ENCODE peak calls at places on chromosomes 12 and 14, in seven cellular contexts. One of them, this sample, is unnamed.

GRCh38 chr12:110937104-110937641 is 16.8 kb upstream of the MYL2 start:
- DNase-seq in fibroblast of mammary gland: peak; percentile 39
- DNase-seq in mesothelial cell of epicardium: peak; percentile 85
- DNase-seq in retinal pigment epithelial cell: no peak
- DNase-seq in AG10803: peak; percentile 17
- DNase-seq in cardiac fibroblast: peak; percentile 42
- DNase-seq in brain microvascular endothelial cell: peak; percentile 16
- DNase-seq in this sample: no peak

GRCh38 chr12:94200695-94201094 is 52.3 kb downstream of the PLXNC1 start:
- DNase-seq in fibroblast of mammary gland: no peak
- DNase-seq in mesothelial cell of epicardium: no peak
- DNase-seq in retinal pigment epithelial cell: no peak
- DNase-seq in AG10803: no peak
- DNase-seq in cardiac fibroblast: no peak
- DNase-seq in brain microvascular endothelial cell: no peak
- DNase-seq in this sample: no peak

GRCh38 chr12:66716522-66716921 is 37.6 kb upstream of the GRIP1 start:
- DNase-seq in fibroblast of mammary gland: no peak
- DNase-seq in mesothelial cell of epicardium: no peak
- DNase-seq in retinal pigment epithelial cell: no peak
- DNase-seq in AG10803: no peak
- DNase-seq in cardiac fibroblast: no peak
- DNase-seq in brain microvascular endothelial cell: no peak
- DNase-seq in this sample: no peak

GRCh38 chr12:2177751-2178150 is 125.0 kb downstream of the CACNA1C start:
- DNase-seq in fibroblast of mammary gland: peak; percentile 64
- DNase-seq in mesothelial cell of epicardium: no peak
- DNase-seq in retinal pigment epithelial cell: no peak
- DNase-seq in AG10803: no peak
- DNase-seq in cardiac fibroblast: no peak
- DNase-seq in brain microvascular endothelial cell: no peak
- DNase-seq in this sample: no peak

GRCh38 chr12:40202095-40203059 is 22.4 kb upstream of the LRRK2 start:
- DNase-seq in fibroblast of mammary gland: no peak
- DNase-seq in mesothelial cell of epicardium: no peak
- DNase-seq in retinal pigment epithelial cell: no peak
- DNase-seq in AG10803: no peak
- DNase-seq in cardiac fibroblast: no peak
- DNase-seq in brain microvascular endothelial cell: no peak
- DNase-seq in this sample: no peak

GRCh38 chr12:99278899-99279298 is 368.7 kb upstream of the GARIN6 start:
- DNase-seq in fibroblast of mammary gland: no peak
- DNase-seq in mesothelial cell of epicardium: no peak
- DNase-seq in retinal pigment epithelial cell: no peak
- DNase-seq in AG10803: no peak
- DNase-seq in cardiac fibroblast: no peak
- DNase-seq in brain microvascular endothelial cell: no peak
- DNase-seq in this sample: no peak

GRCh38 chr12:62006076-62006732 is 254.0 kb upstream of the USP15 start:
- DNase-seq in fibroblast of mammary gland: peak; percentile 48
- DNase-seq in mesothelial cell of epicardium: no peak
- DNase-seq in retinal pigment epithelial cell: peak; percentile 8
- DNase-seq in AG10803: peak; percentile 58
- DNase-seq in cardiac fibroblast: peak; percentile 57
- DNase-seq in brain microvascular endothelial cell: peak; percentile 40
- DNase-seq in this sample: no peak

GRCh38 chr14:67602995-67603545 is 3.0 kb upstream of the PIGH start:
- DNase-seq in fibroblast of mammary gland: no peak
- DNase-seq in mesothelial cell of epicardium: no peak
- DNase-seq in retinal pigment epithelial cell: no peak
- DNase-seq in AG10803: no peak
- DNase-seq in cardiac fibroblast: no peak
- DNase-seq in brain microvascular endothelial cell: no peak
- DNase-seq in this sample: no peak

GRCh38 chr12:115375188-115375991 is 691.4 kb upstream of the TBX3 start:
- DNase-seq in fibroblast of mammary gland: peak; percentile 78
- DNase-seq in mesothelial cell of epicardium: no peak
- DNase-seq in retinal pigment epithelial cell: no peak
- DNase-seq in AG10803: peak; percentile 62
- DNase-seq in cardiac fibroblast: peak; percentile 57
- DNase-seq in brain microvascular endothelial cell: peak; percentile 70
- DNase-seq in this sample: peak; percentile 37

GRCh38 chr12:29041621-29042020 is 107.5 kb upstream of the FAR2 start:
- DNase-seq in fibroblast of mammary gland: peak; percentile 95
- DNase-seq in mesothelial cell of epicardium: no peak
- DNase-seq in retinal pigment epithelial cell: no peak
- DNase-seq in AG10803: peak; percentile 82
- DNase-seq in cardiac fibroblast: peak; percentile 64
- DNase-seq in brain microvascular endothelial cell: peak; percentile 39
- DNase-seq in this sample: peak; percentile 59

GRCh38 chr12:44875954-44876553 is at the start of gene NELL2:
- DNase-seq in fibroblast of mammary gland: peak; percentile 10
- DNase-seq in mesothelial cell of epicardium: peak; percentile 47
- DNase-seq in retinal pigment epithelial cell: no peak
- DNase-seq in AG10803: peak; percentile 14
- DNase-seq in cardiac fibroblast: peak; percentile 26
- DNase-seq in brain microvascular endothelial cell: no peak
- DNase-seq in this sample: no peak

GRCh38 chr12:16158018-16158417 is 119.5 kb downstream of the SLC15A5 start:
- DNase-seq in fibroblast of mammary gland: no peak
- DNase-seq in mesothelial cell of epicardium: no peak
- DNase-seq in retinal pigment epithelial cell: no peak
- DNase-seq in AG10803: no peak
- DNase-seq in cardiac fibroblast: no peak
- DNase-seq in brain microvascular endothelial cell: no peak
- DNase-seq in this sample: no peak

GRCh38 chr12:13196302-13196921 is at the start of gene EMP1:
- DNase-seq in fibroblast of mammary gland: peak; percentile 100
- DNase-seq in mesothelial cell of epicardium: no peak
- DNase-seq in retinal pigment epithelial cell: peak; percentile 99
- DNase-seq in AG10803: peak; percentile 100
- DNase-seq in cardiac fibroblast: peak; percentile 100
- DNase-seq in brain microvascular endothelial cell: peak; percentile 100
- DNase-seq in this sample: peak; percentile 97

GRCh38 chr12:117363953-117364486 is 2.6 kb upstream of the NOS1 start:
- DNase-seq in fibroblast of mammary gland: no peak
- DNase-seq in mesothelial cell of epicardium: no peak
- DNase-seq in retinal pigment epithelial cell: no peak
- DNase-seq in AG10803: no peak
- DNase-seq in cardiac fibroblast: no peak
- DNase-seq in brain microvascular endothelial cell: no peak
- DNase-seq in this sample: no peak

GRCh38 chr14:24390696-24391468 is 7.9 kb upstream of the NYNRIN start:
- DNase-seq in fibroblast of mammary gland: peak; percentile 45
- DNase-seq in mesothelial cell of epicardium: no peak
- DNase-seq in retinal pigment epithelial cell: no peak
- DNase-seq in AG10803: no peak
- DNase-seq in cardiac fibroblast: peak; percentile 11
- DNase-seq in brain microvascular endothelial cell: no peak
- DNase-seq in this sample: no peak

GRCh38 chr14:24389266-24389855 is 9.4 kb upstream of the NYNRIN start:
- DNase-seq in fibroblast of mammary gland: peak; percentile 46
- DNase-seq in mesothelial cell of epicardium: no peak
- DNase-seq in retinal pigment epithelial cell: no peak
- DNase-seq in AG10803: no peak
- DNase-seq in cardiac fibroblast: peak; percentile 83
- DNase-seq in brain microvascular endothelial cell: peak; percentile 51
- DNase-seq in this sample: no peak

GRCh38 chr14:24394275-24394674 is 4.5 kb upstream of the NYNRIN start:
- DNase-seq in fibroblast of mammary gland: no peak
- DNase-seq in mesothelial cell of epicardium: no peak
- DNase-seq in retinal pigment epithelial cell: no peak
- DNase-seq in AG10803: no peak
- DNase-seq in cardiac fibroblast: no peak
- DNase-seq in brain microvascular endothelial cell: no peak
- DNase-seq in this sample: no peak

GRCh38 chr14:24395609-24396580 is 2.9 kb upstream of the NYNRIN start:
- DNase-seq in fibroblast of mammary gland: no peak
- DNase-seq in mesothelial cell of epicardium: no peak
- DNase-seq in retinal pigment epithelial cell: no peak
- DNase-seq in AG10803: no peak
- DNase-seq in cardiac fibroblast: peak; percentile 21
- DNase-seq in brain microvascular endothelial cell: no peak
- DNase-seq in this sample: no peak

GRCh38 chr14:24392327-24393098 is 6.3 kb upstream of the NYNRIN start:
- DNase-seq in fibroblast of mammary gland: peak; percentile 63
- DNase-seq in mesothelial cell of epicardium: no peak
- DNase-seq in retinal pigment epithelial cell: no peak
- DNase-seq in AG10803: peak; percentile 42
- DNase-seq in cardiac fibroblast: peak; percentile 73
- DNase-seq in brain microvascular endothelial cell: peak; percentile 75
- DNase-seq in this sample: no peak
- TF ChIP-seq CTCF in fibroblast of mammary gland: peak; percentile 28
- TF ChIP-seq CTCF in mesothelial cell of epicardium: no peak
- TF ChIP-seq CTCF in retinal pigment epithelial cell: peak; percentile 25
- TF ChIP-seq CTCF in AG10803: peak; percentile 18
- TF ChIP-seq CTCF in cardiac fibroblast: peak; percentile 26
- TF ChIP-seq CTCF in brain microvascular endothelial cell: peak; percentile 47
- TF ChIP-seq CTCF in this sample: peak; percentile 11

GRCh38 chr12:124939428-124940142 is 25.1 kb upstream of the UBC start:
- DNase-seq in fibroblast of mammary gland: peak; percentile 94
- DNase-seq in mesothelial cell of epicardium: peak; percentile 94
- DNase-seq in retinal pigment epithelial cell: peak; percentile 73
- DNase-seq in AG10803: peak; percentile 98
- DNase-seq in cardiac fibroblast: peak; percentile 96
- DNase-seq in brain microvascular endothelial cell: peak; percentile 91
- DNase-seq in this sample: peak; percentile 88
- TF ChIP-seq CTCF in fibroblast of mammary gland: no peak
- TF ChIP-seq CTCF in mesothelial cell of epicardium: no peak
- TF ChIP-seq CTCF in retinal pigment epithelial cell: no peak
- TF ChIP-seq CTCF in AG10803: no peak
- TF ChIP-seq CTCF in cardiac fibroblast: no peak
- TF ChIP-seq CTCF in brain microvascular endothelial cell: no peak
- TF ChIP-seq CTCF in this sample: no peak

DNA sequence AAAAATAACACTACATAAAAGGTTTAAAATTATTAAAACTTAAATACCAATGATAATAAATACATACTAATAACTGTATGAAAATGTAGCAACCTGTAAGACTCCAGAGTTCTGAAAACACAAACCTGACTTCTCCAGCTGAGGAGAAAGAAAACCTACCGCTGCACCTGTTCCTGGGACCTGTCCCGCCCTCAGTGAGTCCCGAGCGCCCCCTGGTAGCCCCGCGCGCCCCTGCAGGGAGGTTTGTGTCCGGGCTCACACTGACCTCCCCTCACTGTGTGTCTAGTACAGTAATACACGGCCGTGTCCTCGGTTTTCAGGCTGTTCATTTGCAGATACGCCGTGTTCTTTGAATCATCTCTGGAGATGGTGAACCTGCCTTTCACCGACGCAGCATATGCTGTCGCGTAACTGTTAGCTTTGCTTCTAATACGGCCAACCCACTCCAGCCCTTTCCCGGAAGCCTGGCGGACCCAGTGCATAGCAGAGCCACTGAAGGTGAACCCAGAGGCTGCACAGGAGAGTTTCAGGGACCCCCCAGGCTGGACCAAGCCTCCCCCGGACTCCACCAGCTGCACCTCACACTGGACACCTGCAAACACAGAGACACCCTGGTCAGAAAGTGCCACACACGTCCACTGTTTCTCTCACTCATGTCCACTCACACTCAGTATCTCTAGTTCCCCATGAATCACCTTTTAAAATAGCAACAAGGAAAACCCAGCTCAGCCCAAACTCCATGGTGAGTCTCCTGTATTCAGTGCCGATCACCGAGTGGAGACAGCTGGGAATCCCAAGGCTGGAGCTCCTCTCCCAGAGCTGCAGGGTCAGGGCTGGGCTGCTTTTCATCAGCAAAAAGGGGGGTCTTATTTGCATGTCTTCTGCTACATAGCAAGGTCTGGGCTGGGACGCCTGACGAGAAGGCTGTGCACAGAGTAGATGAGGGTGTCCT is 1276.3 kb downstream of the TMEM121 start:
- DNase-seq in fibroblast of mammary gland: no peak
- DNase-seq in mesothelial cell of epicardium: no peak
- DNase-seq in retinal pigment epithelial cell: no peak
- DNase-seq in AG10803: no peak
- DNase-seq in cardiac fibroblast: no peak
- DNase-seq in brain microvascular endothelial cell: no peak
- DNase-seq in this sample: no peak
- TF ChIP-seq CTCF in fibroblast of mammary gland: no peak
- TF ChIP-seq CTCF in mesothelial cell of epicardium: no peak
- TF ChIP-seq CTCF in retinal pigment epithelial cell: no peak
- TF ChIP-seq CTCF in AG10803: no peak
- TF ChIP-seq CTCF in cardiac fibroblast: no peak
- TF ChIP-seq CTCF in brain microvascular endothelial cell: no peak
- TF ChIP-seq CTCF in this sample: no peak

GRCh38 chr14:104871145-104871655 is 6.1 kb downstream of the CEP170B start:
- DNase-seq in fibroblast of mammary gland: no peak
- DNase-seq in mesothelial cell of epicardium: no peak
- DNase-seq in retinal pigment epithelial cell: no peak
- DNase-seq in AG10803: no peak
- DNase-seq in cardiac fibroblast: no peak
- DNase-seq in brain microvascular endothelial cell: no peak
- DNase-seq in this sample: no peak

GRCh38 chr14:104869669-104870367 is 4.8 kb downstream of the CEP170B start:
- DNase-seq in fibroblast of mammary gland: no peak
- DNase-seq in mesothelial cell of epicardium: no peak
- DNase-seq in retinal pigment epithelial cell: no peak
- DNase-seq in AG10803: no peak
- DNase-seq in cardiac fibroblast: no peak
- DNase-seq in brain microvascular endothelial cell: no peak
- DNase-seq in this sample: no peak

GRCh38 chr14:104868811-104869572 is 3.9 kb downstream of the CEP170B start:
- DNase-seq in fibroblast of mammary gland: no peak
- DNase-seq in mesothelial cell of epicardium: no peak
- DNase-seq in retinal pigment epithelial cell: no peak
- DNase-seq in AG10803: no peak
- DNase-seq in cardiac fibroblast: no peak
- DNase-seq in brain microvascular endothelial cell: no peak
- DNase-seq in this sample: no peak

GRCh38 chr14:104871656-104872468 is 6.8 kb downstream of the CEP170B start:
- DNase-seq in fibroblast of mammary gland: no peak
- DNase-seq in mesothelial cell of epicardium: no peak
- DNase-seq in retinal pigment epithelial cell: no peak
- DNase-seq in AG10803: no peak
- DNase-seq in cardiac fibroblast: no peak
- DNase-seq in brain microvascular endothelial cell: no peak
- DNase-seq in this sample: no peak

DNA sequence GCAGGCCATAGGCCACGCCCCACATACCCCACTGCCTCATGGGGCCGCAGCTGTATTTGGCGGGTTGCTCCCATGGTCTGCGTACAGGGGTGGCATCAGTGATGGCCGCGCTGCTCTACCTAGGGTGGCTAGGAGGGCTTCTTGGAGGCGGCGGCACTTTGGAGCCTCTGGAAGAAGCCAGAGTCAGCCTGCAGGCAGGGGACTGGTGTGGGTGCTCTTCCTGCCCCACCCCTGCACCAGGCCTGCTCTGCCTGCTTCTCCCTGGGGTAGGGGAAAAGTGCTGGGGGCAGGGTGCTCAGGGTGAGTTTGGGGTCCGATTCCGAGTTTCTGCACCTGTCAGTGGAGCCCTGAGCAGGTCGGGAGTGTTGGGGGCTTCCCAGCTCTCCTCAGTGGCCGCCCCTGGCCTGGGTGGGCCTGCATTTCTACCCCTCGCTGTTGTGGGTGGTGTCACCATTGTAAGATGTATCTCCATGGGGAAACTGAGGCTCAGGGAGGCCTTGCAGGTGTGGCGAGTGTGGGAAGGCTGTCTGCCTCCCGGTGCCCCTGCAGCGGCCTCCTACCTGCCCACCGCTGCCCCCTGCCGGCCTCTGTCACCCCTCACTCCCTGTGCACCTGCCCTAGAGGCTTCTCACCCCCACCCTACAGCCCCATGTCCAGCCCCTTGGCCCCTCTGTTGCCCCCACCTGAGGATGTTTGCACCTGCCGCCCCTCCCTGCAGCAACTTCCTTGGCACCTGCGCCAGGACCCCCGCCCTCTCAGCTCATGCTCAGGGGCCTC is 5.5 kb downstream of the CEP170B start:
- DNase-seq in fibroblast of mammary gland: no peak
- DNase-seq in mesothelial cell of epicardium: no peak
- DNase-seq in retinal pigment epithelial cell: no peak
- DNase-seq in AG10803: no peak
- DNase-seq in cardiac fibroblast: no peak
- DNase-seq in brain microvascular endothelial cell: no peak
- DNase-seq in this sample: no peak
- TF ChIP-seq CTCF in fibroblast of mammary gland: peak; percentile 27
- TF ChIP-seq CTCF in mesothelial cell of epicardium: no peak
- TF ChIP-seq CTCF in retinal pigment epithelial cell: peak; percentile 58
- TF ChIP-seq CTCF in AG10803: peak; percentile 16
- TF ChIP-seq CTCF in cardiac fibroblast: peak; percentile 41
- TF ChIP-seq CTCF in brain microvascular endothelial cell: peak; percentile 59
- TF ChIP-seq CTCF in this sample: peak; percentile 45